ENCODE peak calls at places on chromosomes 12 and 14, in nine cellular contexts. T is HFFc6, P is progenitor cell of endocrine pancreas, M is AG09319, Y is A549, X is HFF-Myc, G is IMR-90, A is MCF 10A, R is endothelial cell. I is an unnamed sample.

GRCh38 chr12:68844788-68845695 is 37.1 kb downstream of the MDM2 start:
- DNase-seq in T (no peak), R (no peak), P (no peak), A (no peak), G (no peak), Y (no peak), X (no peak), M (no peak), I (no peak)

GRCh38 chr12:70398862-70399261 is 32.8 kb downstream of the KCNMB4 start:
- DNase-seq in P (no peak), A (no peak), T (no peak), Y (no peak), G (no peak), X (no peak), M (no peak), R (no peak), I (no peak)

GRCh38 chr14:50926851-50927386 is 17.4 kb downstream of the PYGL start:
- DNase-seq in A (no peak), G (no peak), Y (no peak), M (no peak), P (no peak), T (no peak), X (no peak), R (no peak), I (no peak)

GRCh38 chr14:54219281-54220121 is 177.3 kb upstream of the CDKN3 start:
- DNase-seq in M (peak; percentile 4), T (no peak), A (no peak), R (peak; percentile 6), Y (no peak), P (no peak), X (no peak), G (no peak), I (no peak)

GRCh38 chr12:95762123-95762785 is 28.3 kb downstream of the NTN4 start:
- DNase-seq in Y (no peak), M (no peak), A (no peak), T (no peak), P (no peak), G (no peak), R (no peak), X (no peak), I (no peak)

GRCh38 chr12:81992461-81992860 is 233.3 kb upstream of the PPFIA2 start:
- DNase-seq in T (no peak), X (no peak), A (peak; percentile 17), R (peak; percentile 24), M (no peak), P (no peak), Y (peak; percentile 15), G (no peak), I (no peak)

GRCh38 chr12:26195641-26196423 is 459 bp downstream of the SSPN start:
- DNase-seq in A (no peak), M (no peak), P (peak; percentile 46), G (peak; percentile 31), R (peak; percentile 28), Y (peak; percentile 43), X (no peak), T (peak; percentile 36), I (no peak)

GRCh38 chr12:71955946-71956345 is 17.3 kb downstream of the TPH2 start:
- DNase-seq in X (no peak), M (no peak), T (peak; percentile 82), R (no peak), P (no peak), Y (no peak), A (no peak), G (peak; percentile 89), I (no peak)

GRCh38 chr12:124658302-124658701 is 90.9 kb upstream of the NCOR2 start:
- DNase-seq in Y (no peak), X (no peak), G (no peak), R (no peak), T (no peak), M (no peak), P (no peak), A (no peak), I (no peak)

GRCh38 chr12:52168019-52168717 is 23.6 kb downstream of the KRT80 start:
- DNase-seq in R (no peak), T (no peak), G (peak; percentile 88), M (no peak), Y (peak; percentile 83), A (peak; percentile 75), P (no peak), X (no peak), I (peak; percentile 50)

GRCh38 chr14:99682809-99683618 is 1.1 kb upstream of the CYP46A1 start:
- DNase-seq in P (peak; percentile 85), M (peak; percentile 24), G (peak; percentile 48), Y (peak; percentile 77), X (peak; percentile 20), A (peak; percentile 76), R (peak; percentile 92), T (peak; percentile 49), I (no peak)

GRCh38 chr14:70189678-70190077 is 927 bp upstream of the SLC8A3 start:
- DNase-seq in G (no peak), A (no peak), P (no peak), Y (no peak), T (no peak), R (no peak), M (no peak), X (no peak), I (no peak)

GRCh38 chr12:2877959-2878732 is 1.1 kb downstream of the RHNO1 start:
- DNase-seq in A (peak; percentile 36), P (no peak), M (no peak), Y (no peak), X (no peak), T (peak; percentile 15), R (no peak), G (peak; percentile 53), I (no peak)

GRCh38 chr12:1820191-1820599 is at the start of gene LRTM2:
- DNase-seq in P (no peak), T (no peak), R (no peak), A (no peak), X (no peak), G (no peak), Y (no peak), M (no peak), I (no peak)

GRCh38 chr12:15208140-15208539 is 13.1 kb downstream of the RERG start:
- DNase-seq in Y (peak; percentile 30), T (no peak), M (no peak), R (no peak), G (no peak), P (no peak), A (peak; percentile 72), X (no peak), I (no peak)

GRCh38 chr14:83196235-83196634 is 1662.6 kb upstream of the SEL1L start:
- DNase-seq in P (no peak), G (peak; percentile 47), A (peak; percentile 35), R (no peak), T (no peak), X (no peak), Y (no peak), M (no peak), I (no peak)

GRCh38 chr12:106123551-106123991 is 15.2 kb downstream of the NUAK1 start:
- DNase-seq in X (no peak), G (no peak), P (no peak), R (no peak), M (no peak), Y (peak; percentile 56), T (peak; percentile 84), A (no peak), I (no peak)
- TF ChIP-seq CTCF in X (no peak), G (no peak), P (no peak), R (no peak), M (no peak), Y (no peak), T (no peak), A (no peak), I (no peak)

GRCh38 chr12:74317078-74317581 is 220.5 kb upstream of the ATXN7L3B start:
- DNase-seq in T (no peak), P (no peak), A (peak; percentile 62), G (no peak), Y (peak; percentile 75), R (peak; percentile 11), M (no peak), X (no peak), I (no peak)
- TF ChIP-seq CTCF in T (no peak), P (peak; percentile 57), A (peak; percentile 52), G (no peak), Y (peak; percentile 69), R (no peak), M (no peak), X (no peak), I (peak; percentile 4)

GRCh38 chr14:105532735-105533141 is 6.4 kb downstream of the TMEM121 start:
- DNase-seq in T (no peak), A (peak; percentile 12), G (no peak), R (peak; percentile 43), X (no peak), P (no peak), Y (peak; percentile 51), M (no peak), I (no peak)
- TF ChIP-seq CTCF in T (peak; percentile 63), A (no peak), G (peak; percentile 34), R (no peak), X (peak; percentile 42), P (peak; percentile 28), Y (peak; percentile 32), M (peak; percentile 40), I (peak; percentile 66)

DNA sequence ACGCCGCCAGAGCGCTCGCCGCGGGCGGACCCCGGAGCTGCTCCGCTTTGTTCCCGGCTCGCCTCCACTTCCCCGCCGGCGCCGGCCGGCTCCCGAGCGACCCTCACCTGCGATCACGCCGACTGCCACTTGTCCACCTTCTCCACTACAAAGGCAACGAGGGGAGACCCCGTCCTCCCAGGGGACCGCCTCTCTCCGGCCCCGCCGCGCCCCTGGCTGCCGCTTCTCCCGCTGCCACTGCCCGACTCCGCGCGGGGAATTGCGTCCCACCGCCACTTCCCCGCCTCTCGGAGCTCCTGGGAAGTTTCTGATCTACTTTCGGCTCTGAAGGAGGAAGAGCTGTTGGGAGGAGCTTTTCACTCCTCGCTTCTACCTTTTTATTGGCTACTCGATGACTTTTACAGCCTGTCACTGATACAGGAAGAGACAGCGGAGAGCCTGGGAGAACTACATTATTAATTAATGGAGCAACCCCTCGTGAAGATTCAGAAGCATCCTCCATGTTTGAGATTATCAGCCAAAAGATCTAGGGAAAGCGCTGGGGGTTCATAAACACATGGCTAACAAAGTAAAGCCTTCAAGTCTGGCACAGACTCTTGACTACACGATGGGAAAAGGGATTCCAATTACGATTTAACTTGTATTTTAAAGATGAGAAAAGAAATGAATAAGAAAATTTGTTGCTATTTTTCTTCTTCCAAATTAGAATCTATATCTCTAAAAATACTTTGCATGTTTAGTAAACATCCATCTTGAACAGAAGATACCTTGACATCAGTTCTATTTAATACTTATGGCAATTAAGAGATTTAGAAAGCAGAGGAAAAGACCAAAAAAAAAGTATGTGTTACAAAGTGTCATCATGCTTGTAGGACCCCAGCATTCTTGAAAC is at the start of gene BAZ1A:
- DNase-seq in Y (peak; percentile 90), M (peak; percentile 63), P (peak; percentile 56), X (peak; percentile 65), G (peak; percentile 91), T (peak; percentile 93), A (peak; percentile 94), R (no peak), I (peak; percentile 65)
- TF ChIP-seq CTCF in Y (no peak), M (peak; percentile 2), P (peak; percentile 28), X (no peak), G (peak; percentile 8), T (no peak), A (no peak), R (no peak), I (no peak)

DNA sequence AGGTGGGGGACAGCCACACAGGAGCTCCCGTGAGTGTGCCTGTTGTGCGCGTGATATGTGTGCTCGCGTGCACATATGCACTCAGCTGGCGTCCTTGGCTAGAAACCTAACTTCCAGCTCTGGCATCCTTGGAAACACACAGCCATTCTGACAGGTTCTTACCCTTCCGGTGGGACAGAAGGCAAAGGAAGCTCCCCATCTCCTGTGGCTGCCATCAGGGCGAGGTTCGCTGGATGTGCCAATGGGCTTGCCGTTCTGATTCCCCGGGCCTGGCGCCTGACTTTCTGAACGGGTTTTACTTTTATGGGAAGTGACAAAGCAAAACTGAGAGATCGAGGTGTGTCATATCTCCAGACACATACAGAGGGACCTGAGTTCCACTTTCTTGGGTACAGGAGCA is 124.7 kb downstream of the PAPOLA start:
- DNase-seq in R (no peak), Y (no peak), A (no peak), T (no peak), P (peak; percentile 1), X (no peak), G (no peak), M (no peak), I (no peak)
- TF ChIP-seq CTCF in R (no peak), Y (no peak), A (no peak), T (no peak), P (no peak), X (no peak), G (no peak), M (no peak), I (no peak)